ENCODE peak calls at places on chromosomes 6 and 20, in seven cellular contexts. G is activated CD4-positive, alpha-beta T cell treated with anti-CD3 and anti-CD28 coated beads for 24 hours; D is stimulated activated CD4-positive, alpha-beta T cell treated with anti-CD3 and anti-CD28 coated beads, Interleukin-2, amount 100 ng/mL, for 48 hours; E is NCI-H748 treated with DMSO at 0.1 percent for 48 hours; N is CD8-positive, alpha-beta memory T cell; L is osteoblast; P is activated naive CD8-positive, alpha-beta T cell treated with anti-CD3 and anti-CD28 coated beads for 36 hours. Y is an unnamed sample.

GRCh38 chr6:31597006-31597405 is 4.2 kb upstream of the NCR3 start:
- DNase-seq in E (peak), N (peak), L (peak), G (no peak), P (no peak), D (no peak), Y (peak)

GRCh38 chr6:12162203-12162602 is 128.0 kb upstream of the EDN1 start:
- DNase-seq in E (no peak), L (no peak), G (no peak), P (no peak), N (no peak), D (no peak), Y (no peak)

GRCh38 chr6:28643017-28643740 is 117.5 kb downstream of the GPX5 start:
- DNase-seq in D (peak), E (no peak), G (peak), P (peak), N (no peak), L (peak), Y (peak)

GRCh38 chr6:158524311-158524710 is 35.6 kb upstream of the TMEM181 start:
- DNase-seq in L (peak), G (no peak), D (no peak), P (no peak), E (no peak), N (no peak), Y (no peak)

GRCh38 chr20:63230800-63231268 is 4.9 kb upstream of the BIRC7 start:
- DNase-seq in D (no peak), N (no peak), G (no peak), P (no peak), E (no peak), L (peak), Y (no peak)

GRCh38 chr6:25013249-25013648 is 77.5 kb upstream of the RIPOR2 start:
- DNase-seq in D (no peak), L (no peak), N (no peak), G (no peak), E (no peak), P (peak), Y (no peak)

GRCh38 chr20:20060234-20060998 is 8.1 kb downstream of the CFAP61 start:
- DNase-seq in D (no peak), L (no peak), E (no peak), G (no peak), P (no peak), N (no peak), Y (no peak)

GRCh38 chr20:22921595-22922421 is 113.3 kb upstream of the SSTR4 start:
- DNase-seq in L (no peak), G (no peak), N (no peak), D (no peak), E (no peak), P (no peak), Y (no peak)

GRCh38 chr20:62716198-62716940 is 7.7 kb downstream of the NTSR1 start:
- DNase-seq in G (no peak), E (no peak), L (no peak), D (peak), N (peak), P (no peak), Y (no peak)

GRCh38 chr20:7113577-7114466 is 346.3 kb downstream of the BMP2 start:
- DNase-seq in L (no peak), E (peak), D (no peak), P (no peak), G (no peak), N (no peak), Y (no peak)

GRCh38 chr6:2949121-2949520 is 22.2 kb downstream of the SERPINB6 start:
- DNase-seq in L (peak), N (no peak), P (no peak), D (no peak), E (no peak), G (no peak), Y (no peak)

GRCh38 chr20:37352611-37352980 is 6.7 kb downstream of the SRC start:
- DNase-seq in P (no peak), G (no peak), L (peak), D (no peak), N (no peak), E (no peak), Y (no peak)

GRCh38 chr6:164753517-164753916 is 555.9 kb downstream of the C6orf118 start:
- DNase-seq in P (no peak), L (no peak), D (no peak), E (no peak), N (no peak), G (no peak), Y (no peak)

GRCh38 chr20:34570859-34571306 is 12.4 kb downstream of the MAP1LC3A start:
- DNase-seq in N (no peak), E (no peak), G (no peak), L (peak), D (no peak), P (no peak), Y (no peak)

GRCh38 chr6:32406857-32407256 is at the start of gene BTNL2:
- DNase-seq in G (no peak), N (no peak), L (no peak), P (no peak), E (no peak), D (no peak), Y (no peak)